ENCODE peak calls at places on chromosome 18, in ten cellular contexts. One of them, this sample, is unnamed.

GRCh38 chr18:75111673-75112485 is 97.1 kb downstream of the PTGR3 start:
- DNase-seq in mesendoderm: no peak
- DNase-seq in NT2/D1: no peak
- DNase-seq in AG04450: no peak
- DNase-seq in kidney: no peak
- DNase-seq in AG10803: no peak
- DNase-seq in NB4: no peak
- DNase-seq in IMR-90: peak
- DNase-seq in Panc1: no peak
- DNase-seq in psoas muscle: no peak
- DNase-seq in this sample: peak

GRCh38 chr18:26190506-26190905 is 35.7 kb upstream of the TAF4B start:
- DNase-seq in mesendoderm: no peak
- DNase-seq in NT2/D1: no peak
- DNase-seq in AG04450: no peak
- DNase-seq in kidney: no peak
- DNase-seq in AG10803: no peak
- DNase-seq in NB4: no peak
- DNase-seq in IMR-90: no peak
- DNase-seq in Panc1: no peak
- DNase-seq in psoas muscle: no peak
- DNase-seq in this sample: no peak

GRCh38 chr18:66235206-66235605 is 368.7 kb downstream of the CDH19 start:
- DNase-seq in mesendoderm: no peak
- DNase-seq in NT2/D1: no peak
- DNase-seq in AG04450: no peak
- DNase-seq in kidney: no peak
- DNase-seq in AG10803: no peak
- DNase-seq in NB4: no peak
- DNase-seq in IMR-90: no peak
- DNase-seq in Panc1: no peak
- DNase-seq in psoas muscle: no peak
- DNase-seq in this sample: no peak

GRCh38 chr18:56723706-56724105 is 72.5 kb downstream of the WDR7 start:
- DNase-seq in mesendoderm: no peak
- DNase-seq in NT2/D1: no peak
- DNase-seq in AG04450: no peak
- DNase-seq in kidney: no peak
- DNase-seq in AG10803: no peak
- DNase-seq in NB4: no peak
- DNase-seq in IMR-90: no peak
- DNase-seq in Panc1: no peak
- DNase-seq in psoas muscle: no peak
- DNase-seq in this sample: no peak

GRCh38 chr18:25651553-25651952 is 299.6 kb upstream of the ZNF521 start:
- DNase-seq in mesendoderm: no peak
- DNase-seq in NT2/D1: no peak
- DNase-seq in AG04450: no peak
- DNase-seq in kidney: no peak
- DNase-seq in AG10803: no peak
- DNase-seq in NB4: no peak
- DNase-seq in IMR-90: no peak
- DNase-seq in Panc1: no peak
- DNase-seq in psoas muscle: no peak
- DNase-seq in this sample: no peak

GRCh38 chr18:67771271-67771670 is 254.8 kb upstream of the DSEL start:
- DNase-seq in mesendoderm: no peak
- DNase-seq in NT2/D1: no peak
- DNase-seq in AG04450: no peak
- DNase-seq in kidney: no peak
- DNase-seq in AG10803: peak
- DNase-seq in NB4: no peak
- DNase-seq in IMR-90: peak
- DNase-seq in Panc1: no peak
- DNase-seq in psoas muscle: no peak
- DNase-seq in this sample: no peak

GRCh38 chr18:48020337-48021250 is 90.1 kb upstream of the SMAD2 start:
- DNase-seq in mesendoderm: no peak
- DNase-seq in NT2/D1: no peak
- DNase-seq in AG04450: no peak
- DNase-seq in kidney: no peak
- DNase-seq in AG10803: no peak
- DNase-seq in NB4: peak
- DNase-seq in IMR-90: no peak
- DNase-seq in Panc1: no peak
- DNase-seq in psoas muscle: no peak
- DNase-seq in this sample: peak

GRCh38 chr18:50814387-50814786 is 5.4 kb downstream of the MRO start:
- DNase-seq in mesendoderm: no peak
- DNase-seq in NT2/D1: no peak
- DNase-seq in AG04450: no peak
- DNase-seq in kidney: no peak
- DNase-seq in AG10803: no peak
- DNase-seq in NB4: no peak
- DNase-seq in IMR-90: no peak
- DNase-seq in Panc1: no peak
- DNase-seq in psoas muscle: no peak
- DNase-seq in this sample: no peak

GRCh38 chr18:48766025-48766424 is 184.7 kb downstream of the SMAD7 start:
- DNase-seq in mesendoderm: no peak
- DNase-seq in NT2/D1: no peak
- DNase-seq in AG04450: peak
- DNase-seq in kidney: no peak
- DNase-seq in AG10803: peak
- DNase-seq in NB4: no peak
- DNase-seq in IMR-90: peak
- DNase-seq in Panc1: no peak
- DNase-seq in psoas muscle: no peak
- DNase-seq in this sample: no peak

GRCh38 chr18:36045241-36045999 is 21.9 kb downstream of the RPRD1A start:
- DNase-seq in mesendoderm: no peak
- DNase-seq in NT2/D1: no peak
- DNase-seq in AG04450: no peak
- DNase-seq in kidney: no peak
- DNase-seq in AG10803: peak
- DNase-seq in NB4: no peak
- DNase-seq in IMR-90: no peak
- DNase-seq in Panc1: no peak
- DNase-seq in psoas muscle: no peak
- DNase-seq in this sample: no peak

GRCh38 chr18:32427084-32427933 is 43.4 kb downstream of the GAREM1 start:
- DNase-seq in mesendoderm: no peak
- DNase-seq in NT2/D1: no peak
- DNase-seq in AG04450: no peak
- DNase-seq in kidney: no peak
- DNase-seq in AG10803: peak
- DNase-seq in NB4: no peak
- DNase-seq in IMR-90: no peak
- DNase-seq in Panc1: no peak
- DNase-seq in psoas muscle: no peak
- DNase-seq in this sample: no peak

GRCh38 chr18:55588001-55588875 is at the start of gene TCF4:
- DNase-seq in mesendoderm: peak
- DNase-seq in NT2/D1: peak
- DNase-seq in AG04450: no peak
- DNase-seq in kidney: peak
- DNase-seq in AG10803: peak
- DNase-seq in NB4: peak
- DNase-seq in IMR-90: peak
- DNase-seq in Panc1: no peak
- DNase-seq in psoas muscle: peak
- DNase-seq in this sample: peak

GRCh38 chr18:55635439-55635838 is 47.4 kb upstream of the TCF4 start:
- DNase-seq in mesendoderm: no peak
- DNase-seq in NT2/D1: no peak
- DNase-seq in AG04450: no peak
- DNase-seq in kidney: no peak
- DNase-seq in AG10803: no peak
- DNase-seq in NB4: no peak
- DNase-seq in IMR-90: no peak
- DNase-seq in Panc1: no peak
- DNase-seq in psoas muscle: no peak
- DNase-seq in this sample: no peak

GRCh38 chr18:64330161-64330560 is 181.3 kb upstream of the LINC00305 start:
- DNase-seq in mesendoderm: peak
- DNase-seq in NT2/D1: peak
- DNase-seq in AG04450: no peak
- DNase-seq in kidney: no peak
- DNase-seq in AG10803: no peak
- DNase-seq in NB4: peak
- DNase-seq in IMR-90: no peak
- DNase-seq in Panc1: no peak
- DNase-seq in psoas muscle: no peak
- DNase-seq in this sample: no peak

GRCh38 chr18:49784427-49785185 is 28.7 kb downstream of the ACAA2 start:
- DNase-seq in mesendoderm: no peak
- DNase-seq in NT2/D1: no peak
- DNase-seq in AG04450: no peak
- DNase-seq in kidney: no peak
- DNase-seq in AG10803: peak
- DNase-seq in NB4: no peak
- DNase-seq in IMR-90: peak
- DNase-seq in Panc1: no peak
- DNase-seq in psoas muscle: no peak
- DNase-seq in this sample: no peak

DNA sequence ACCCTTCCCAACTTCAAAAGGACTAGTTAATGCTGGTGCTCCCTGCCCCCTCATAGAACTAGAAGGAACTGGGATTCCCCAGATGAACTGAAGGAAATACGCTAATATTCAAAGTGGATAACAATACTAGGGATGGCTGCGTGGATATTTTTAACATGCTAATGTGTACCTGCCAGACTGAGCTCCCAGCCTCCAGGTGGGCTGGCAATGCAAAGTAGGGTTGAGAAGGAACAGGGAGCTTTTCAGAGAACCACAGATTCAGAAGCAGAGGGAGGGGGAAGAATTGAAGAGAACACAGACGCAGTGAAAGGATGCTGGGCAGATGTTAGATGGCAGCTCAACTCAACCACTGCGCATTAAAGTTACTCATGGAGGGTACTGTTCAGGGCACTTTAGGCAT is 354.4 kb downstream of the TGIF1 start:
- DNase-seq in mesendoderm: no peak
- DNase-seq in NT2/D1: no peak
- DNase-seq in AG04450: no peak
- DNase-seq in kidney: no peak
- DNase-seq in AG10803: no peak
- DNase-seq in NB4: no peak
- DNase-seq in IMR-90: no peak
- DNase-seq in Panc1: no peak
- DNase-seq in psoas muscle: no peak
- DNase-seq in this sample: no peak
- H3K4me3 ChIP-seq in mesendoderm: no peak
- H3K4me3 ChIP-seq in NT2/D1: no peak
- H3K4me3 ChIP-seq in AG04450: no peak
- H3K4me3 ChIP-seq in kidney: no peak
- H3K4me3 ChIP-seq in AG10803: no peak
- H3K4me3 ChIP-seq in NB4: no peak
- H3K4me3 ChIP-seq in IMR-90: no peak
- H3K4me3 ChIP-seq in Panc1: no peak
- H3K4me3 ChIP-seq in psoas muscle: no peak
- H3K4me3 ChIP-seq in this sample: no peak

GRCh38 chr18:22172594-22173049 is 3.2 kb downstream of the GATA6 start:
- DNase-seq in mesendoderm: no peak
- DNase-seq in NT2/D1: no peak
- DNase-seq in AG04450: no peak
- DNase-seq in kidney: no peak
- DNase-seq in AG10803: no peak
- DNase-seq in NB4: no peak
- DNase-seq in IMR-90: no peak
- DNase-seq in Panc1: no peak
- DNase-seq in psoas muscle: no peak
- DNase-seq in this sample: no peak
- H3K4me3 ChIP-seq in mesendoderm: peak
- H3K4me3 ChIP-seq in NT2/D1: no peak
- H3K4me3 ChIP-seq in AG04450: peak
- H3K4me3 ChIP-seq in kidney: peak
- H3K4me3 ChIP-seq in AG10803: peak
- H3K4me3 ChIP-seq in NB4: no peak
- H3K4me3 ChIP-seq in IMR-90: peak
- H3K4me3 ChIP-seq in Panc1: no peak
- H3K4me3 ChIP-seq in psoas muscle: peak
- H3K4me3 ChIP-seq in this sample: peak

GRCh38 chr18:42564761-42565160 is 550.7 kb downstream of the RIT2 start:
- DNase-seq in mesendoderm: no peak
- DNase-seq in NT2/D1: no peak
- DNase-seq in AG04450: no peak
- DNase-seq in kidney: no peak
- DNase-seq in AG10803: no peak
- DNase-seq in NB4: no peak
- DNase-seq in IMR-90: no peak
- DNase-seq in Panc1: no peak
- DNase-seq in psoas muscle: no peak
- DNase-seq in this sample: no peak
- H3K4me3 ChIP-seq in mesendoderm: no peak
- H3K4me3 ChIP-seq in NT2/D1: no peak
- H3K4me3 ChIP-seq in AG04450: no peak
- H3K4me3 ChIP-seq in kidney: no peak
- H3K4me3 ChIP-seq in AG10803: no peak
- H3K4me3 ChIP-seq in NB4: no peak
- H3K4me3 ChIP-seq in IMR-90: no peak
- H3K4me3 ChIP-seq in Panc1: no peak
- H3K4me3 ChIP-seq in psoas muscle: no peak
- H3K4me3 ChIP-seq in this sample: no peak

GRCh38 chr18:22347624-22348511 is 69.8 kb downstream of the CTAGE1 start:
- DNase-seq in mesendoderm: peak
- DNase-seq in NT2/D1: no peak
- DNase-seq in AG04450: no peak
- DNase-seq in kidney: no peak
- DNase-seq in AG10803: no peak
- DNase-seq in NB4: no peak
- DNase-seq in IMR-90: peak
- DNase-seq in Panc1: no peak
- DNase-seq in psoas muscle: no peak
- DNase-seq in this sample: no peak

GRCh38 chr18:22345733-22346132 is 72.0 kb downstream of the CTAGE1 start:
- DNase-seq in mesendoderm: no peak
- DNase-seq in NT2/D1: no peak
- DNase-seq in AG04450: no peak
- DNase-seq in kidney: no peak
- DNase-seq in AG10803: peak
- DNase-seq in NB4: no peak
- DNase-seq in IMR-90: peak
- DNase-seq in Panc1: no peak
- DNase-seq in psoas muscle: no peak
- DNase-seq in this sample: no peak

GRCh38 chr18:22346968-22347611 is 70.6 kb downstream of the CTAGE1 start:
- DNase-seq in mesendoderm: peak
- DNase-seq in NT2/D1: no peak
- DNase-seq in AG04450: no peak
- DNase-seq in kidney: peak
- DNase-seq in AG10803: peak
- DNase-seq in NB4: peak
- DNase-seq in IMR-90: peak
- DNase-seq in Panc1: no peak
- DNase-seq in psoas muscle: peak
- DNase-seq in this sample: peak

GRCh38 chr18:22344908-22345670 is 72.6 kb downstream of the CTAGE1 start:
- DNase-seq in mesendoderm: no peak
- DNase-seq in NT2/D1: no peak
- DNase-seq in AG04450: no peak
- DNase-seq in kidney: no peak
- DNase-seq in AG10803: no peak
- DNase-seq in NB4: peak
- DNase-seq in IMR-90: no peak
- DNase-seq in Panc1: no peak
- DNase-seq in psoas muscle: no peak
- DNase-seq in this sample: no peak

GRCh38 chr18:22346342-22346967 is 71.3 kb downstream of the CTAGE1 start:
- DNase-seq in mesendoderm: no peak
- DNase-seq in NT2/D1: no peak
- DNase-seq in AG04450: peak
- DNase-seq in kidney: peak
- DNase-seq in AG10803: peak
- DNase-seq in NB4: no peak
- DNase-seq in IMR-90: peak
- DNase-seq in Panc1: no peak
- DNase-seq in psoas muscle: peak
- DNase-seq in this sample: no peak
- H3K4me3 ChIP-seq in mesendoderm: no peak
- H3K4me3 ChIP-seq in NT2/D1: no peak
- H3K4me3 ChIP-seq in AG04450: no peak
- H3K4me3 ChIP-seq in kidney: no peak
- H3K4me3 ChIP-seq in AG10803: no peak
- H3K4me3 ChIP-seq in NB4: no peak
- H3K4me3 ChIP-seq in IMR-90: no peak
- H3K4me3 ChIP-seq in Panc1: no peak
- H3K4me3 ChIP-seq in psoas muscle: no peak
- H3K4me3 ChIP-seq in this sample: peak